ENCODE peak calls at places on chromosomes 5 and 9, in nine cellular contexts. C is upper lobe of right lung; Y is body of pancreas; D is tibial nerve; L is AG04450; H is transverse colon; B is effector memory CD4-positive, alpha-beta T cell; O is gastrocnemius medialis; R is aorta. Q is an unnamed sample.

GRCh38 chr9:69949396-69949795 is 94.3 kb upstream of the MAMDC2 start:
- DNase-seq in C (no peak), Y (no peak), D (no peak), L (no peak), H (no peak), B (no peak), O (no peak), R (no peak), Q (no peak)

GRCh38 chr5:68224561-68225187 is 9.1 kb downstream of the PIK3R1 start:
- DNase-seq in C (no peak), Y (no peak), D (no peak), L (no peak), H (no peak), B (no peak), O (no peak), R (no peak), Q (no peak)

GRCh38 chr5:177593511-177593910 is 1.5 kb downstream of the TMED9 start:
- DNase-seq in C (peak), Y (no peak), D (no peak), L (no peak), H (no peak), B (no peak), O (no peak), R (peak), Q (no peak)

GRCh38 chr5:66558562-66558961 is 37.6 kb upstream of the MAST4 start:
- DNase-seq in C (no peak), Y (no peak), D (no peak), L (no peak), H (no peak), B (no peak), O (no peak), R (no peak), Q (no peak)

GRCh38 chr9:20316372-20316771 is 305.9 kb downstream of the MLLT3 start:
- DNase-seq in C (no peak), Y (no peak), D (no peak), L (no peak), H (no peak), B (no peak), O (no peak), R (no peak), Q (no peak)

GRCh38 chr5:124866355-124867063 is 120.1 kb upstream of the ZNF608 start:
- DNase-seq in C (peak), Y (no peak), D (no peak), L (no peak), H (no peak), B (no peak), O (no peak), R (no peak), Q (no peak)

GRCh38 chr9:133512253-133513213 is 12.2 kb downstream of the MYMK start:
- DNase-seq in C (no peak), Y (no peak), D (no peak), L (no peak), H (no peak), B (no peak), O (no peak), R (no peak), Q (no peak)

GRCh38 chr9:108551030-108551964 is 304.5 kb downstream of the ACTL7B start:
- DNase-seq in C (no peak), Y (no peak), D (no peak), L (peak), H (no peak), B (no peak), O (peak), R (no peak), Q (peak)

DNA sequence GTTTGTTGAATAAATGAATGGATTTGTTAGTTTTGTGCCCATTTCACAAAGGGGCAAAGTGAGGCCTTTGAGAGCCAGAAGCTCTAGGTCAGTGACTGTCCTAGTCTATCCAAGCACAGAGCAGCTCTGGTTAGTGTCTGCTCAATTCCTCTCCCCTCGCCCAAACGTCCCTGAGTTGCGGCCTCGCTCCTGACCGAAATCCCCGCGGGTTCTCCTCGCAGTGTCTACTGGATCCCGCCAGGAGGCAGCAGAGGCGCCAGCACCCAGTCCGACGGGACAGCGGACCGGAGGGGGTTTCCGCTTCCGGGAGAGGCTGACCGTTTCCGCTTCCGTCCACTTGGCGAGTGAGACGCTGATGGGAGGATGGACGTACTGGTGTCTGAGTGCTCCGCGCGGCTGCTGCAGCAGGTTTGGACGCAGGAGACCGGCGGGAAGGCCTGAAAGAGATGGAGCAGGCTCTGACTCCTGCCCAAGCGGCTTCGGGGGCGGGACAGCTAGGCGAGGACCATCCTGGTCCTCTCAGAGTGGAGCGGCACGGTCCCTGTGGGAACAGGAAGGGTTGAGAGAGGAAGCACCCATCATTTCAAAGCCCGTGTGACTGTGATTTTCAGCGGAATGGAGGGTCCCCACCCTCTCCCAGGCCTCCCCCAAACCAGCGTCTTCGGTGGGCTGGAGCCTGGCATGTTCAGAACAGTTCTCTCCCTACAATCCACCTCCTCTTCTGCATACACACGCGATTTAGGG is at the start of gene RARS1:
- DNase-seq in C (peak), Y (peak), D (peak), L (peak), H (peak), B (peak), O (peak), R (peak), Q (peak)
- H3K27ac ChIP-seq in C (peak), Y (no peak), D (peak), L (peak), H (peak), B (peak), O (peak), R (peak), Q (peak)

DNA sequence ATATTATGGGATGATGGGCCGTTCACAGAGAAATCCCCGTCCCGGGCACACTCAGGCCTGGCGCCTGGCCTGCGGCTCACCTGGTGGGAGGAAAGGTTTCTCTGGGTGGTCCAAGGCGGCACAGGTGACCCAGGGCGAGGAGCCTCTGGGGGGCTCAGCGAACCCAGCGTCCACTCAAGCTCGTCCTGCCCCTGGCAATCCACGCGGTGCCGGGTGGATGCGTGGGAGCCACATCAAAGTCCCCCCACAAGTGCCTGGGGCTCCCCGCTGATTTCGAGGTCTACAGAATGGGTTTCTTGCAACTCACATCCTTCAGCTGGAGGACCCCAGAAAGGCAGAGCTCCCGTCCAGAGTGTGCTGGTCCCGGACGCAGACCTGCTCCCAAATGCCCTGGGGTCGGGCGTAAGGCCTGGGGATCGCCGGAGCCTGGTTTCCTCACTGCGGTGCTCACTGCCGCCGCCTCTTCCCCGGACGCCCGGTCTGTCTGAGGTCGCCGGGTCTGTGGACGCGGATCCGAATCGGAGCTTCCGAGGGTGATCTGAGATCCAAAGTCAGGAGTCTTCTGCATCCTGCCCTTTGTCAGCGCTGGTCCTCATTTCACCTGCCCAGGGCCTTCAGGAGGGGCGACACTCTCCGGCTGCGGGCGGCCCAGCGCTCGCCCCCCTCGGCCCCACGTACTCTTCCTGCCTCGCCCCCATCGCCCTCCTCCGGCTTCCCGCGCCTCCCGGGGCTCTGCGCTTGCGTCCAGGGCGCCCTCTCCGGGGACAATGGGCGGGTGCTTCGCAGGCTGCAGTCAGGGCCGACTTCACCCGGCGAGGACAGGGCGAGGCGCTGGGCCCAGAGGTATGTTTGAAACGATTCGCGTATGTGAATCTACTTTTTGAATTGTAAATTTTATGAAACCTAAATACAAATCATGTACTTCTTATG is 20.0 kb upstream of the RUFY1 start:
- DNase-seq in C (peak), Y (peak), D (no peak), L (no peak), H (peak), B (no peak), O (peak), R (peak), Q (no peak)
- H3K27ac ChIP-seq in C (peak), Y (no peak), D (no peak), L (no peak), H (peak), B (no peak), O (no peak), R (no peak), Q (no peak)

DNA sequence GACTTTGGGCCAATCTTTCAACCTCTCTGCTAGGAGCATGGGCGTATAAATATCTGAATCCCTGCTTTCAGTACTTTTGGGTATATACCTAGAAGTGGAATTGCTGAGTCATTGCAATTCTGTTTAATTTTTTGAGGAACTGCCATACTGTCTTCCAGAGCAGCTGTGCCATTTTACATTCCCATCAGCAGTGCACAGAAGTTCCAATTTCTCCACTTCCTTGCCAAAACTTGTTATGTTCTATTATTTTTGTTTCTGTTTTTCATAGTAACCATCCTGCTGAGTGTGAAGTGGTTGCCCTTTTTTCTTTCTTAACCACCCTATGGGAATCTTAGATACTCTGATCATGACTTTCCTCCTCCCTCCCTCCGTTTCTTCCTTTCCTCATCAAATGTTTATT is 11.1 kb upstream of the CCIN start:
- DNase-seq in C (no peak), Y (no peak), D (no peak), L (no peak), H (no peak), B (no peak), O (no peak), R (no peak), Q (no peak)
- H3K27ac ChIP-seq in C (peak), Y (no peak), D (no peak), L (no peak), H (peak), B (no peak), O (no peak), R (no peak), Q (no peak)

GRCh38 chr5:41186143-41186542 is 27.2 kb downstream of the C6 start:
- DNase-seq in C (no peak), Y (no peak), D (no peak), L (no peak), H (no peak), B (no peak), O (no peak), R (no peak), Q (no peak)

GRCh38 chr5:41176952-41177351 is 36.4 kb downstream of the C6 start:
- DNase-seq in C (no peak), Y (no peak), D (no peak), L (peak), H (no peak), B (no peak), O (no peak), R (no peak), Q (no peak)

GRCh38 chr5:41181691-41182564 is 31.4 kb downstream of the C6 start:
- DNase-seq in C (no peak), Y (no peak), D (no peak), L (no peak), H (peak), B (no peak), O (no peak), R (no peak), Q (peak)

DNA sequence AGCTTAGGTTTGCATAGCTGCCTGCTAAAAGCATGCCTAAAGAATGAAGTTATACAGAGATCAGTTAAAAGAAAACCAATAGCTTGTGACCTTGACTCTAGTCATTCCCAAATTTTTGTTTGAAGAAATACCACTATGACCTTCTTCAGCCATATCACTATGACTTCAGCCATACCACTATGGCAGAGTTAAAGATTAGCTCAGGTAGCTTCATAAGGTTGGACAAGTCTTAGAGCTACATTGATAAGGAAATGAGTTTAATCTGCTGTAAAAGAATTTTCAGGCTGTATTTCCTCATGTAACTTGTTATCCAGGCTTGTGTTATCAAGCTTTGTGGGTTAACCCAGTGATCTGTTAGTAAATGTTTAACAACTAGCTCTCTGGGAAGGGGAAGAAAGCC is 30.7 kb downstream of the C6 start:
- DNase-seq in C (no peak), Y (no peak), D (no peak), L (no peak), H (no peak), B (no peak), O (no peak), R (no peak), Q (no peak)
- H3K27ac ChIP-seq in C (no peak), Y (no peak), D (no peak), L (no peak), H (peak), B (no peak), O (no peak), R (no peak), Q (no peak)

DNA sequence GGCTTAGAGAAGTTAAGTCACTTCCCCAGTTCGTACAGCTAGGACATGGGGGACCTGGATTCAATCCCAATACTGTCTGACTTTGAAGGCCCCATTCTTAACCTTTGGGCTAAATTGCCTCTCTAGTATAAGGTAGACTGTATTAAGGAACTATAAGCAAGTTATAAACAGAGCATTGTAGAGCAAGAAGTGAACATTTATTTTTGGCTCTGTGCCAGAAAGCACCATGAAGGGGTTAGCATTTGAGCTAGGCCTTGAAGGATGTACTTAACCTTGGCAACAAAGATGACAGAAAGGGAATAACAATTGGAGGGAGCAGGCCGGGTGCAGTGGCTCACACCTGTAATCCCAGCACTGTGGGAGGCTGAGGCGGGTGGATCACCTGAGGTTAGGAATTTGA is 32.8 kb downstream of the GALNT10 start:
- DNase-seq in C (no peak), Y (no peak), D (no peak), L (no peak), H (no peak), B (no peak), O (no peak), R (no peak), Q (no peak)
- H3K27ac ChIP-seq in C (no peak), Y (no peak), D (no peak), L (no peak), H (no peak), B (no peak), O (no peak), R (peak), Q (no peak)

DNA sequence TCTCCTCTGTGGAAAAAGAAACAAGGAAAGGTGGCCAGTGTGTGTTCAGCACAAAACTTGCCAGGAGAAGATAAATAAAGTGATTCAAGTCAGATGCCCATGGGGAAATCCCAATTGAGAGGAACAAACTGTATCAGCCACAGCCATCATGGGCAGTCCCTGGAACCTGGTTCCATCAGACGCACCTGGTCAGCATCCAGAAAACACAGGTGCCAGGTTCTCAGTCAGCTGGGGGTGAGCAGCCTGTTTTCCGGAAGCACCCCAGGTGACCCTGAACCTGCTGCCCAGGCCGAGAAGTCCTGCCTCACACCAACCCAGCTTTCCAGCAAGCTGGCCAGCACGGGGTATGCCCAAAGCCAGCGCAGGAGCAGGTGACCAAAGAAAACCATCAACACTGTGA is 30.5 kb downstream of the PTCH1 start:
- DNase-seq in C (no peak), Y (peak), D (no peak), L (no peak), H (no peak), B (no peak), O (no peak), R (no peak), Q (no peak)
- H3K27ac ChIP-seq in C (no peak), Y (peak), D (peak), L (no peak), H (no peak), B (no peak), O (no peak), R (no peak), Q (no peak)

Q was measured in SJCRH30.